ENCODE peak calls at places on chromosomes 12 and 14, in nine cellular contexts. C is HCT116, G is astrocyte, Y is aorta, R is uterus, W is ascending aorta, D is esophagus squamous epithelium, O is gastrocnemius medialis, N is heart right ventricle. Q is an unnamed sample.

GRCh38 chr14:76958020-76958965 is 70.2 kb downstream of the IRF2BPL start:
- DNase-seq in C (no peak), G (no peak), Y (no peak), R (no peak), W (no peak), D (no peak), O (no peak), N (no peak), Q (no peak)

GRCh38 chr12:87779016-87779415 is 250.2 kb downstream of the C12orf50 start:
- DNase-seq in C (no peak), G (peak; percentile 59), Y (no peak), R (no peak), W (no peak), D (no peak), O (no peak), N (no peak), Q (peak; percentile 4)

GRCh38 chr12:97063292-97063935 is 156.4 kb downstream of the NEDD1 start:
- DNase-seq in C (no peak), G (peak; percentile 54), Y (no peak), R (no peak), W (no peak), D (no peak), O (no peak), N (no peak), Q (no peak)

GRCh38 chr12:90569685-90570084 is 385.3 kb downstream of the CCER1 start:
- DNase-seq in C (no peak), G (no peak), Y (no peak), R (no peak), W (no peak), D (no peak), O (no peak), N (no peak), Q (no peak)

GRCh38 chr14:73758392-73759182 is 44.4 kb upstream of the PNMA1 start:
- DNase-seq in C (peak; percentile 63), G (peak; percentile 43), Y (peak; percentile 87), R (peak; percentile 81), W (no peak), D (peak; percentile 54), O (peak; percentile 81), N (peak; percentile 61), Q (peak; percentile 55)

GRCh38 chr12:59075141-59075540 is 154.8 kb upstream of the LRIG3 start:
- DNase-seq in C (no peak), G (no peak), Y (no peak), R (no peak), W (no peak), D (no peak), O (no peak), N (no peak), Q (no peak)

GRCh38 chr12:77940011-77940423 is 109.3 kb downstream of the NAV3 start:
- DNase-seq in C (peak; percentile 85), G (peak; percentile 92), Y (no peak), R (no peak), W (no peak), D (no peak), O (no peak), N (no peak), Q (peak; percentile 93)

GRCh38 chr12:106461730-106462129 is 104.2 kb downstream of the POLR3B start:
- DNase-seq in C (no peak), G (no peak), Y (no peak), R (no peak), W (no peak), D (no peak), O (no peak), N (no peak), Q (no peak)

GRCh38 chr12:96236221-96236822 is 42.1 kb downstream of the ELK3 start:
- DNase-seq in C (no peak), G (peak; percentile 90), Y (no peak), R (peak; percentile 49), W (no peak), D (no peak), O (no peak), N (peak; percentile 53), Q (no peak)

GRCh38 chr12:129520736-129521135 is 383.1 kb downstream of the TMEM132D start:
- DNase-seq in C (no peak), G (peak; percentile 41), Y (no peak), R (no peak), W (no peak), D (no peak), O (no peak), N (no peak), Q (no peak)

GRCh38 chr14:100082723-100083122 is 17.5 kb downstream of the EVL start:
- DNase-seq in C (no peak), G (no peak), Y (no peak), R (no peak), W (no peak), D (no peak), O (no peak), N (no peak), Q (no peak)

GRCh38 chr12:124454735-124455134 is 112.7 kb downstream of the NCOR2 start:
- DNase-seq in C (no peak), G (peak; percentile 60), Y (peak; percentile 48), R (no peak), W (no peak), D (no peak), O (no peak), N (no peak), Q (no peak)
- H3K4me1 ChIP-seq in C (peaks cover 19% of the 10 kb centered on the region), G (peaks cover 30% of the 10 kb centered on the region), Y (no peaks in the 10 kb centered on the region), R (peaks cover 12% of the 10 kb centered on the region), W (peaks cover 44% of the 10 kb centered on the region), D (peaks cover 32% of the 10 kb centered on the region), O (peaks cover 68% of the 10 kb centered on the region), N (peaks cover 34% of the 10 kb centered on the region), Q (peaks cover 46% of the 10 kb centered on the region)

DNA sequence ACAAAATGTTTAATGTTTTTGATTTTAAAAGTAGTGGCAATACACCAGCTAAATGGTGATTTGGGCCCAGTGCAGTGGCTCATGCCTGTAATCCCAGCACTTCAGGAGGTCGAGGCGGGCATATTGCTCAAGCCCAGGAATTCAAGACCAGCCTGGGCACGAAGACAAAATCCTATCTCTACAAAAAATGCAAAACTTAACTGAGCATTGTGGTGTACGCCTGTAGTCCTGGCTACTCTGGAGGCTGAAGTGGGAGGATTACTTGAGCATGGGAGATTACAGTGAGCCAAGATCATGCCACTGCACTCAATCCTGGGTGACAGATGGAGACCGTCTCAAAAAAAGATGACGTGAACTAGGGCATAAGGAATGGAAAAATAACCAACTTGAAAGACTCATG is 4.7 kb downstream of the RPL36AL start:
- DNase-seq in C (no peak), G (no peak), Y (no peak), R (no peak), W (no peak), D (no peak), O (no peak), N (no peak), Q (no peak)
- H3K36me3 ChIP-seq in C (peaks cover 17% of the 10 kb centered on the region), G (peaks cover 13% of the 10 kb centered on the region), Y (no peaks in the 10 kb centered on the region), R (no peaks in the 10 kb centered on the region), W (no peaks in the 10 kb centered on the region), D (peaks cover 3% of the 10 kb centered on the region), O (no peaks in the 10 kb centered on the region), N (peaks cover 35% of the 10 kb centered on the region), Q (peaks cover 65% of the 10 kb centered on the region)

DNA sequence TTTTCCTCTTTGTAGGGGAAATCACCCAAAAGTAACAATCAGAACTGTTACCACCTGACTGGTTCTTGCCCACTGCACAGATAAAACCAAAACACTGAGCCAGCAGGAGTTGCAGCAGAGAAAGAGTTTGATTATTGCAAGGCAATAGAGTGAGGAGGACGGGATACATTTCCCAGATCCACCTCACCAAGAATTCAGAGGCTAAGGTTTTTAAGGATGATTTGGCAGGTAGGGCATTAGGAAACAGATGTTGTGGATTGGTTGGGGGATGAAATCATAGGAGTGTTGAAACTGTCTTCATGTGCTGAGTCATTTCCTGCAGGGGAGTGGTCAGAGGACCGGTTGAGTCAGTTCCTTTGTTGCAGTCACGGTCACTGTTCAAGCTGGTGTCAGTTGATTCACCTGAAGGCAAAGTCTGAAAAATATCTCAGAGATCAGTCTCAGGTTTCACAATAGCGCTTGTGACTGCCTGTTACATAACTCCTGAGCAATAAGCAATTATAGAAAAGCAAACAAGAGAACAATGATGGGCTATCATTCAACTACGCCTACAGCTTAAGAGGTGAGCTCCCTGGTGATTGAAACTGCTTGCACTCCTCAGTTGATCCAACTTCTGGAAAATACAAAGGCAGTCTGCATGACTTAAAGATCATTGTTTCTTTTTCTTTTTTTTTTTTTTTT is 20.3 kb upstream of the AMN1 start:
- DNase-seq in C (peak; percentile 99), G (peak; percentile 99), Y (no peak), R (peak; percentile 79), W (no peak), D (no peak), O (peak; percentile 46), N (no peak), Q (peak; percentile 87)
- H3K4me1 ChIP-seq in C (peaks cover 79% of the 10 kb centered on the region), G (peaks cover 15% of the 10 kb centered on the region), Y (no peaks in the 10 kb centered on the region), R (no peaks in the 10 kb centered on the region), W (no peaks in the 10 kb centered on the region), D (peaks cover 14% of the 10 kb centered on the region), O (no peaks in the 10 kb centered on the region), N (no peaks in the 10 kb centered on the region), Q (peaks cover 43% of the 10 kb centered on the region)

DNA sequence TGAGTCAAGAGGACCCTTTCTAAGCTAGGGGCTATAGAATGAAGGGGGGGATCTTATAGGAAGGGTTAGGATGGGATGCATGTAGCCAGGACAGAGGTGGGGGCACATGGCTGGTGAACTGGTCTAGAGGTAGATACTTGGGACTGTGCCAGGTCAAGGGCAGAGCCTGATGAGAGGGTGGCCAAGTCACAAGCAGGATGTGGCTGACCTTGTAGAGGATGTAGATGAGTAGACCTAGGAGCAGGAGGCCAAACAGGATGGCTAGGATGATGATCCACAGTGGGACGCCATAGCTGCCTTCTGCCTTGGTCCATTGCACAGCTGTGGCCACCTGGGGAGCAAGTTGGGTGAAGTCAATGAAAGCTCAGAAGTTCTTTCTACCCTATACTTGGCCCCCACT is 12.6 kb upstream of the ZNF385A start:
- DNase-seq in C (no peak), G (no peak), Y (no peak), R (no peak), W (no peak), D (no peak), O (no peak), N (no peak), Q (no peak)
- H3K36me3 ChIP-seq in C (peaks cover 41% of the 10 kb centered on the region), G (peaks cover 71% of the 10 kb centered on the region), Y (peaks cover 28% of the 10 kb centered on the region), R (no peaks in the 10 kb centered on the region), W (peaks cover 81% of the 10 kb centered on the region), D (peaks cover 39% of the 10 kb centered on the region), O (no peaks in the 10 kb centered on the region), N (peaks cover 98% of the 10 kb centered on the region), Q (peaks cover 87% of the 10 kb centered on the region)

GRCh38 chr12:124605150-124605549 is 37.7 kb upstream of the NCOR2 start:
- DNase-seq in C (no peak), G (no peak), Y (no peak), R (no peak), W (no peak), D (no peak), O (no peak), N (no peak), Q (no peak)
- H3K4me1 ChIP-seq in C (peaks cover 25% of the 10 kb centered on the region), G (peaks cover 11% of the 10 kb centered on the region), Y (no peaks in the 10 kb centered on the region), R (no peaks in the 10 kb centered on the region), W (no peaks in the 10 kb centered on the region), D (peaks cover 21% of the 10 kb centered on the region), O (no peaks in the 10 kb centered on the region), N (no peaks in the 10 kb centered on the region), Q (peaks cover 64% of the 10 kb centered on the region)

DNA sequence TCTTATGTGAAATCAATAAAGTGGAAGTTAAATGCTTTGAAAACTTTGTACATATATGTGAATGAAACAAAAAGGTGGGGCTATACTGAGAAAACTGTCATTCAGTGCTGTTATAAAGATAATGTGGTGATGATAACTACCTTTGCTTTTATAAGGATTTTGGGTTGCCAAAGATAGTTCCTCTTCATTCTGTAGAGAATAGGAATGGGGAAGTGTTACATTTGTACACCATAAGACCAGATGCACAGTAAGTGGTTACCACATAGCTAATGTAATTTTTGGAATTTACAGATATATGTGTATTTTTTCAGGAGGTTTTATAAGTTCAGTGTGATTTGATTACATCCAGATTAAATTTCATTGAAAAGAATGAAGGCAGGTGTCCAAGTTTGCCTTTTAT is 18.1 kb downstream of the RAB21 start:
- DNase-seq in C (no peak), G (no peak), Y (no peak), R (no peak), W (no peak), D (no peak), O (no peak), N (no peak), Q (no peak)
- H3K36me3 ChIP-seq in C (peaks cover 3% of the 10 kb centered on the region), G (peaks cover 8% of the 10 kb centered on the region), Y (peaks cover 3% of the 10 kb centered on the region), R (no peaks in the 10 kb centered on the region), W (peaks cover 23% of the 10 kb centered on the region), D (no peaks in the 10 kb centered on the region), O (no peaks in the 10 kb centered on the region), N (peaks cover 80% of the 10 kb centered on the region), Q (peaks cover 30% of the 10 kb centered on the region)